ENCODE peak calls at places on chromosomes 5 and 9, in five cellular contexts. J, P, Z, V and B are unnamed samples.

GRCh38 chr5:168285696-168286095 is 5.7 kb upstream of the WWC1 start:
- DNase-seq in Z (no peak), P (no peak), V (no peak), J (no peak), B (no peak)

GRCh38 chr9:109940536-109940935 is 160.5 kb downstream of the PALM2AKAP2 start:
- DNase-seq in J (no peak), P (no peak), V (no peak), Z (no peak), B (no peak)

GRCh38 chr9:4741365-4742031 is 496 bp upstream of the AK3 start:
- DNase-seq in Z (peak), P (no peak), V (peak), J (peak), B (peak)

GRCh38 chr5:154587123-154587725 is 109.2 kb upstream of the HAND1 start:
- DNase-seq in Z (no peak), V (no peak), P (no peak), J (no peak), B (no peak)

GRCh38 chr9:134010774-134011173 is 14.5 kb upstream of the BRD3OS start:
- DNase-seq in V (no peak), Z (no peak), J (no peak), P (no peak), B (peak)

GRCh38 chr5:138722518-138722917 is 30.7 kb upstream of the CTNNA1 start:
- DNase-seq in Z (peak), V (no peak), P (no peak), J (no peak), B (no peak)

GRCh38 chr9:98811051-98811650 is 3.7 kb downstream of the GALNT12 start:
- DNase-seq in P (no peak), V (no peak), J (no peak), Z (no peak), B (no peak)

GRCh38 chr9:133075925-133076324 is 14.1 kb downstream of the CEL start:
- DNase-seq in V (no peak), J (no peak), P (no peak), Z (no peak), B (no peak)

GRCh38 chr9:124852829-124853531 is at the start of gene WDR38:
- DNase-seq in J (peak), Z (peak), V (peak), P (peak), B (peak)

GRCh38 chr5:131384616-131385214 is 120.9 kb downstream of the CDC42SE2 start:
- DNase-seq in V (no peak), Z (no peak), J (no peak), P (no peak), B (no peak)

GRCh38 chr5:39605145-39605544 is 180.4 kb upstream of the DAB2 start:
- DNase-seq in P (no peak), V (no peak), Z (no peak), J (no peak), B (no peak)

DNA sequence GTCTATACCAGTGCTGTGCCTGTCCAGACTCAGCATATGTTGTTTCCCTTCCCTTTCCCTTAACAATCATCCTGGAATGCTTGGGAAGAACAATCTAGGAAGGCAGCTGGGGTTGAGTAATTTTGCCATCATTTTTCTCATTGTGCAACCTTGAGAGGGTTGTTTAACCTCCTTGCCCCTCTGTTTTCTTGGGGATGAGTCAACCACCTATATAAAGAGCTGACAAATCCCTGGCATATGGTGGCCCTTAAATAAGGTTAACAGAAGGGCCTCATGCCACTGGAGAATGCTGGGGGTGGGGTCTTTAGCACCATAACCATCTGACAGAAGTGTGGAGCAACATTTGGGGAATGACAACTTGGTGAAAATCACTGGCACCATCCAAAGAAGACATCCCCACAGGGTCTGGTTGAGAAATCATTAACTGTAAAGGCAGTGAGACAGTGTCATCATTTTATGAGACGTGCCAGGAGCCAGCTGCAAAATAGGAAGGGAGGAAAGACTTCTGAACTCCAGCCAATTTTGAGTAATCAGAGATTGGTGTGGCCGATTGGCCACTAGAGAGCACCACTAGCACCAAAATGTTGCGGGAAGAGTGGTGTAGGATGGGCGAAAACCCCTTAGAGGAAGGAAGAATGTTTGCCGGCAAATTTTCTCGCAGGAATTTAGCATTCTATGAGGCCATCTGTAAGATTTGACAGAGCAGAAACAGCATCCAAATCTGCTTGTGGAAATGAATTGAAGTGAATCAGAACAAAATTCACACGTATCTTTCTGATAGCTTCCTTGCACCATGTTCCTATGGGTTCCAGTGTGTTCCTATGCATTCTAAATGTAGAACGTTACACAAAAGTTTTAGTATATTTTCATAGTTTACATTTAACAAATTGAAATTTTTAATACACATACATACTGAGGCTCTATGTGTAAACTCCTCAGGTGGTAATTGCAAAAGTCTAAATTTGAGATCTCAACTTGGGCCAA is 113.8 kb downstream of the MSX2 start:
- DNase-seq in V (no peak), P (no peak), Z (peak), J (no peak), B (no peak)
- TF ChIP-seq CTCF in V (no peak), P (peak), Z (peak), J (no peak), B (no peak)

GRCh38 chr5:158676642-158677489 is 422.9 kb downstream of the EBF1 start:
- DNase-seq in Z (peak), V (no peak), J (peak), P (no peak), B (peak)
- TF ChIP-seq CTCF in Z (no peak), V (no peak), J (no peak), P (peak), B (peak)

GRCh38 chr9:23784962-23785361 is 41.1 kb downstream of the ELAVL2 start:
- DNase-seq in V (no peak), P (no peak), Z (no peak), J (no peak), B (no peak)
- TF ChIP-seq CTCF in V (no peak), P (no peak), Z (no peak), J (no peak), B (no peak)

DNA sequence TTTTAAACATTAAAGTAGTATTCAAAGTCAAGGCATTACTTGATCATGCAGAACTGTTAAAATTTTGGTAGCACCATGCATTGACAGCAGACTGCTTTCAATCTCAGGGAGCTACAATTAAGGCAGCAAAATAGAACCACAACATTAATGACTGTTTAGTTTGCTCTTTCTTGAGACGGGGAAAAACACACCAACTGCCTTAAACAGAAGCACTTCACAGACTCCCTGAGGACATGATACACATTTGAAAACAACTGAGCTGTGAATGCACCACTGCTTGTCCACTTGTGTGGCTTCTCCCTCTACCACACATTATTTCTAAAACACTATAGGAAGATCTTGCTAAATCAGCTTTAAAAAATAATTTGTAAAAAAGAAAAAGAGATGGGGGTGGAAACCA is 79.7 kb upstream of the MAST4 start:
- DNase-seq in V (no peak), P (no peak), J (no peak), Z (no peak), B (no peak)
- TF ChIP-seq CTCF in V (no peak), P (no peak), J (no peak), Z (no peak), B (no peak)

GRCh38 chr5:9851458-9851857 is 221.3 kb upstream of the TAS2R1 start:
- DNase-seq in V (no peak), J (no peak), P (no peak), Z (no peak), B (peak)
- TF ChIP-seq CTCF in V (no peak), J (no peak), P (peak), Z (no peak), B (no peak)

DNA sequence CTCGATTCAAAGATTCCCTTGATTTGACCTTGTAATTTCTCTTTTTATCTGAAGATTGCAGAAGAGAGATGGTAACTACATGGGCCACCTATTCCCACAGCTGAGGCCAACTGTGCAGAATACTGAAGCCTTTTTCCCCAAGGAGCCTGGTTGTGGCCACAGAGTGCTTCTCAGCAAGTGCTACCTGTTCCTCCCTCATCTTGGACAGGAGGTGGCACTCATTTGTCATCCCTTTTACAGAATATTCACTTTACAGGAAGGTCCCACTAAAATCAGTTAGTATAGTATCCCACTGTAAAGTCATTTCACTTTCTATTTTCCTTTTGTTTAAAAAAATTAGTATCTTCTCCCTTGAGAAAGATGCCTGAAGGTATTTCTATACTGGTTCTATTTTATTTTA is 346.4 kb downstream of the ARL15 start:
- DNase-seq in V (no peak), Z (no peak), J (no peak), P (no peak), B (no peak)
- TF ChIP-seq CTCF in V (no peak), Z (no peak), J (no peak), P (no peak), B (no peak)

GRCh38 chr5:170896779-170897178 is 35.0 kb downstream of the RANBP17 start:
- DNase-seq in V (no peak), P (no peak), J (peak), Z (peak), B (no peak)
- TF ChIP-seq CTCF in V (no peak), P (peak), J (peak), Z (peak), B (no peak)

GRCh38 chr5:35436441-35437057 is 181.1 kb upstream of the SPEF2 start:
- DNase-seq in Z (no peak), P (no peak), V (peak), J (peak), B (no peak)
- TF ChIP-seq CTCF in Z (peak), P (peak), V (peak), J (peak), B (no peak)

DNA sequence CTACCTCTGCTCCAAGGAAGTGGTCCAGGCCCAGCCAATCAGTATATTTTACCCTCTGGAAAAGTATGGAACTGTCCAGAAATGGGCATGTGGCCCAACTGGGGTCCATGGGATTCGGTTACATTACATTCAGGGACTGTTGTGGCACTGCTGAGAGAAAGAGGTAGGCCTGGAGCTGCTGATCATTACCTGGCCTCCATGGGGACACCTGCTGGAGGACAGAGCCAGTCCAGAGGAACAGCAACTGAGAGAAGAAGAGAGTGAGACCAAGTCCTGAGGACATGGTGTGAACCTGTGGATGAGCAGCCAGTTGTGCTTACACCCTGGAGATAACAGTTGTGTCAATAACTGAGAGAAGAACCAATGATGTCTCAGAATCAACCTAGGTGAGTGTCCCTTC is 48.2 kb downstream of the HMHB1 start:
- DNase-seq in V (no peak), J (peak), P (no peak), Z (no peak), B (no peak)
- TF ChIP-seq CTCF in V (no peak), J (no peak), P (no peak), Z (no peak), B (no peak)